ENCODE peak calls at places on chromosomes 11 and 22, in five cellular contexts. R, G, N, J and F are unnamed samples.

GRCh38 chr22:42300286-42301071 is 30.0 kb upstream of the TCF20 start:
- DNase-seq in G (no peak), J (no peak), N (peak), R (peak), F (no peak)

GRCh38 chr11:102323542-102324261 is 6.4 kb downstream of the BIRC3 start:
- DNase-seq in J (no peak), R (no peak), G (no peak), N (no peak), F (no peak)

GRCh38 chr22:41943661-41944209 is 3.2 kb downstream of the CENPM start:
- DNase-seq in J (no peak), R (peak), G (no peak), N (no peak), F (no peak)

GRCh38 chr11:15145635-15146034 is 30.9 kb downstream of the INSC start:
- DNase-seq in N (no peak), R (peak), J (no peak), G (no peak), F (no peak)

GRCh38 chr11:104619751-104620150 is 278.5 kb downstream of the CASP12 start:
- DNase-seq in J (no peak), N (no peak), R (no peak), G (no peak), F (no peak)

GRCh38 chr22:35437038-35437437 is 37.1 kb downstream of the MCM5 start:
- DNase-seq in R (no peak), J (no peak), N (no peak), G (no peak), F (no peak)

GRCh38 chr11:40328890-40329617 is 1130.4 kb downstream of the LRRC4C start:
- DNase-seq in R (peak), G (peak), N (no peak), J (no peak), F (peak)

GRCh38 chr22:45865561-45866397 is 111.2 kb downstream of the WNT7B start:
- DNase-seq in G (no peak), R (no peak), J (no peak), N (no peak), F (no peak)

GRCh38 chr22:30474683-30475424 is 3.0 kb upstream of the SEC14L3 start:
- DNase-seq in N (no peak), R (no peak), G (no peak), J (no peak), F (no peak)

GRCh38 chr22:42719133-42719532 is 1.5 kb downstream of the A4GALT start:
- DNase-seq in J (no peak), G (no peak), R (no peak), N (no peak), F (no peak)

GRCh38 chr11:110338684-110339083 is 42.3 kb upstream of the RDX start:
- DNase-seq in J (no peak), N (no peak), R (no peak), G (no peak), F (no peak)

GRCh38 chr11:34984514-34984913 is 68.1 kb downstream of the PDHX start:
- DNase-seq in J (no peak), G (no peak), N (no peak), R (no peak), F (no peak)

GRCh38 chr11:112863304-112863703 is 97.9 kb upstream of the NCAM1 start:
- DNase-seq in J (no peak), R (no peak), N (no peak), G (no peak), F (no peak)

GRCh38 chr22:41603873-41604332 is 14.3 kb upstream of the PMM1 start:
- DNase-seq in G (no peak), R (no peak), J (no peak), N (peak), F (no peak)

GRCh38 chr11:106943089-106943488 is 75.2 kb downstream of the GUCY1A2 start:
- DNase-seq in G (no peak), J (no peak), R (no peak), N (no peak), F (no peak)

GRCh38 chr11:96393753-96394348 is 4.0 kb downstream of the JRKL start:
- DNase-seq in N (peak), G (no peak), R (no peak), J (no peak), F (peak)

GRCh38 chr11:70358797-70359196 is 39.5 kb upstream of the CTTN start:
- DNase-seq in R (no peak), G (no peak), N (no peak), J (no peak), F (no peak)

GRCh38 chr11:114255289-114255688 is 40.9 kb upstream of the NNMT start:
- DNase-seq in G (no peak), N (no peak), J (no peak), R (no peak), F (no peak)

GRCh38 chr11:114256898-114257286 is 39.3 kb upstream of the NNMT start:
- DNase-seq in J (no peak), N (no peak), G (no peak), R (no peak), F (no peak)

GRCh38 chr11:114253771-114254170 is 42.4 kb upstream of the NNMT start:
- DNase-seq in R (no peak), N (no peak), J (no peak), G (no peak), F (no peak)

GRCh38 chr11:114256176-114256897 is 39.9 kb upstream of the NNMT start:
- DNase-seq in J (no peak), N (no peak), R (no peak), G (no peak), F (no peak)

GRCh38 chr11:114254571-114255146 is 41.5 kb upstream of the NNMT start:
- DNase-seq in R (no peak), G (no peak), J (no peak), N (no peak), F (no peak)
- H3K4me3 ChIP-seq in R (no peak), G (no peak), J (no peak), N (no peak), F (no peak)

DNA sequence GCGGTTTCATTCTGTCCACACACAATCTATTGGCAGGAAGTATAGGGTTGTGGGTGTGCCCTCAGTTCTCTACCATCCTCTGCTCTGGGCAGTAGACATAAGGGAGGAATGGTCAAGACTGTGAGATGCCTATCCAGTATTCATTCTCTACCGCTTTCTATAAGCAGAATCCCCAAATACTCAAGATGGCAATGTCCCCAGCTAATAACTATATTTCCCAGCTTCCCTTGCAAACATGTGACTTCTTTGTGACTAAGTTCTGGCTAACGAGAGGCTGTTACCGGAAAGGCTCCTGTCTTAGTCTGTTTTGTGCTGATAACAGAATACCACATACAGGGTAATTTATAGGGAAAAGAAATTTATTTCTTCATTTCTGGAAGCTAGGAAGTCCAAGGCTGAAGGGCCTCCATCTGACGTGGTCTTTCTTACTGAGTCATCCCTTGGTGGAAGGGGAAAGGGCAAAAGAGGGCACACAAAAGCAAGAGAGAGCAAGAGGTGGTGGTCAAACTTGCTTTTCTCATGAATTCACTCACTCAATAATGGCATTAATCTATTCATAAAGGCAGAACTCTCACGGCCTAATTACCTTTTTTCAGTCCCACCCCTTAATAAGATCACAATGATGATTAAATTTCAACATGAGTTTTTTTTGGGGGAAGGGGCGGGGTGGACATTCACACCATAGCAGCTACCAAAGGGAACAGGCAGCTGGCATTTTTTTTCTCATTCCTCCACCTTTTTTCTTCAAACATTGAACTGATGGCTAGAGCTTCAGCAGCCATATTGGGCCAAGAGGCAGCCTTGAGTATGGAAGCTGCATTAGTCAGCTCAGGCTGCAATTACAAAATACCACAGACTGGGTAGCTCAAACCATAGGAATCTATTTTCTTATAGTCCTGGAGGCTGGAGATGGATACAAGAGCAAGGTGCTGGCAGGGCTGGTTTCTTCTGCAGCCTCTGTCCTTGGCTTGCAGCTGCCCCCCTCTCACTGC is 109.7 kb upstream of the OR9Q1 start:
- DNase-seq in R (no peak), J (no peak), N (no peak), G (no peak), F (no peak)
- TF ChIP-seq CTCF in R (no peak), J (no peak), N (no peak), G (no peak), F (no peak)

DNA sequence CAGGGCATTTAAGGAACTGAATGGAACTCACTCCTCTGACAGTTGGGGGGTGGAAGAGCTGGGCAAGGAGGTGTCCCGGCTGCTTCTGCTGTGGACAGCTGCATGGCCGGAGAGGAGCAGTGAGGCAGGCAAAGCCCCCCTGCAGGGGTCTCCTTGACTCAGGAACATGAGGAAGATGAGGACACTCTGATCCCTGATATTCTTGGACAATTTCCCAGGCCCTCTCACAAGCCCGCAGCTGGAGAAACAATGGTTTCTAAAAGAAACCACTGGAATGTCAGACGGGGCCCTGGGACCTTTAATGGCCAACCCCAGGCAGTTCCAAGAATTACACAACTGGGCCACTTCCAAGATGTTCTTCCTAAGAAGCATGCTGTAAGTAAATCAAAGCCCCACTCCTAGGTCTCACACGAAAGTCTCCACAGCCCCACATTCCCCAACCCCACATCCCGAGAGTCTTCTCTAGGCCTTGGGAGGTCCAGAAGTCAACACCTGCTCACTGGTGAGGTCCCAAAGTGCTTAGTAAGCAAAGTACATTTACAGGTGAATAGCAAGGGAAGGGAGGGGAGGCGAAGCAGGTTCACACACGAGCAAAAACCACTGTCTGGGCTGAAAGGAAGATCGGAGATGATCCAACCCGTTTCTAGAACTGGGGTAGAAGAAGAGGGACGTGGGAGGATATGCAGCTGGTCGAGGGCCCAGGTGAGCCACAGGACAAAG is 1.0 kb upstream of the CCDC86 start:
- DNase-seq in N (no peak), R (peak), G (peak), J (peak), F (peak)
- H3K4me3 ChIP-seq in N (no peak), R (no peak), G (no peak), J (peak), F (no peak)

GRCh38 chr11:126129681-126130671 is 67.3 kb upstream of the CDON start:
- DNase-seq in G (no peak), N (no peak), J (no peak), R (no peak), F (no peak)

GRCh38 chr11:126134461-126135155 is 71.9 kb upstream of the CDON start:
- DNase-seq in J (no peak), N (no peak), R (no peak), G (no peak), F (no peak)

GRCh38 chr11:126133902-126134301 is 71.2 kb upstream of the CDON start:
- DNase-seq in N (no peak), R (no peak), G (no peak), J (no peak), F (no peak)

GRCh38 chr11:126135182-126136176 is 72.8 kb upstream of the CDON start:
- DNase-seq in R (no peak), N (no peak), J (no peak), G (no peak), F (no peak)

DNA sequence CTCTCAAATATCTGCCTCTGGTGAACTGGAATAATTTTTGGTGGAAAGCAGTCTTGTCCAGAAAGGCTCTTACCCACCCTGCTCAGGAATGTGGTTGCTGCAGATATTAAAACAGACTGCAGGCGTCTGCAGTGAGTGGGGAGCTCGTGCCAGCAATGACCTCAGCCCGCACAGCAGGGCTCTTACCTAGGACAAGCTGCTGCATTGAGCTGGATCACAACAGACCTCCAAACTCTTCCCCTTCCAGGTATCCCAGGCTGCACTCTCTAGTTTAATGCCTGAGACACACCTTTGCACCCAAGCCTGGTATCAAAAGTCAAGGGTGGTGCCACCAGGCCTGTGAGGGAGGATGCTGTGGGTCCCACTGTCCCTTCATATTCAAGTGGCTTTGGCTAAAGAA is 69.7 kb upstream of the CDON start:
- DNase-seq in J (no peak), R (no peak), N (no peak), G (peak), F (no peak)
- TF ChIP-seq CTCF in J (no peak), R (no peak), N (no peak), G (no peak), F (no peak)

GRCh38 chr22:37187552-37187890 is 526 bp downstream of the C1QTNF6 start:
- DNase-seq in R (peak), J (no peak), N (no peak), G (no peak), F (no peak)

GRCh38 chr22:37186997-37187522 is 987 bp downstream of the C1QTNF6 start:
- DNase-seq in G (no peak), R (no peak), J (no peak), N (no peak), F (no peak)

GRCh38 chr22:37190262-37190780 is 2.3 kb upstream of the C1QTNF6 start:
- DNase-seq in J (no peak), R (no peak), N (no peak), G (no peak), F (no peak)

GRCh38 chr22:37187891-37188761 is at the start of gene C1QTNF6:
- DNase-seq in N (no peak), R (no peak), G (no peak), J (no peak), F (no peak)

GRCh38 chr22:37189011-37189466 is 992 bp upstream of the C1QTNF6 start:
- DNase-seq in N (no peak), J (no peak), R (no peak), G (no peak), F (no peak)
- H3K4me3 ChIP-seq in N (no peak), J (peak), R (no peak), G (no peak), F (no peak)

GRCh38 chr11:10181811-10182210 is 112.2 kb downstream of the SBF2 start:
- DNase-seq in G (no peak), N (no peak), R (no peak), J (no peak), F (peak)
- TF ChIP-seq CTCF in G (no peak), N (no peak), R (peak), J (no peak), F (peak)

GRCh38 chr11:116932182-116932581 is 94.8 kb upstream of the APOA1 start:
- DNase-seq in G (no peak), N (no peak), R (no peak), J (no peak), F (no peak)

GRCh38 chr11:116929393-116930090 is 92.1 kb upstream of the APOA1 start:
- DNase-seq in J (no peak), G (no peak), R (no peak), N (no peak), F (no peak)

GRCh38 chr11:116930586-116930985 is 93.2 kb upstream of the APOA1 start:
- DNase-seq in G (no peak), N (no peak), R (no peak), J (no peak), F (no peak)

GRCh38 chr11:116930177-116930576 is 92.8 kb upstream of the APOA1 start:
- DNase-seq in R (peak), N (no peak), J (no peak), G (no peak), F (no peak)

DNA sequence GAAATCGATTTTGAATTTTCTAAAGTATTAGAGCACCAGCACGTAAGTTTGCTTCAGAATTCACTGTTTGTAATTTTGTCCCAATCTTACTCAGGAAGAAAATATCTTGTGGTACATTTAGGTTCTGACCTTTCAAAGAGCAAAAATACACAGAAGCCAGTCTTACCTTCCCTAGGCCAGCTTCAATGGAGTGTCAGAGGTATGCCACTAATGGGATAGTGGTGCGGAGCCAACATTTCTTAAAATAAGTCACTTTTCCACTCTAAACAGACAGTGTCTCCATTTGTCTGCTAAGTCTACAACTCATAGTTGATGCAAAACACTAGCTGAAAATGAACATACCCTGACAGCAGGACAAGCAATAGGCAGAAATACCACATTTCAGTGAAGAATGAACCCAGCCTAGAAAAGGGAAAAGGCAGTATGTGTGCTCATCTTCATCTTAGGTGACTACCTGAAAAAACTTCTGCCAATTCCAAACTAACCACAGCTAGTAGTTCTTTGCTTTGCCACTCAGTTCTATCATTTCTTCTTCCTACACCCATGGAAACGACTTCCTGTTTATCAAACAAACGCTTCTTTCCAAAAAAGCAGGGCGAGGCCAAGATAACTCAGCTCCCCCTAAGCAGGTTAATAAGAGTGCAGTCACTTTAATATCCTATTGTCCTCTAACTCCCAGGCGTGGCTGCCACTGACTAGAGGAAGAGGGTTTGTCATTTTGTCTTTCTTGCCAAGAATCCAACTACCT is 94.0 kb upstream of the APOA1 start:
- DNase-seq in G (no peak), N (no peak), J (no peak), R (no peak), F (no peak)
- H3K4me3 ChIP-seq in G (no peak), N (no peak), J (no peak), R (no peak), F (no peak)